ENCODE peak calls at places on chromosomes 11 and 22, in nine cellular contexts. J is thyroid gland, D is omental fat pad, I is right atrium auricular region, A is mammary epithelial cell, P is pancreas, M is IMR-90, B is Peyer's patch, N is dorsolateral prefrontal cortex. G is an unnamed sample.

GRCh38 chr11:125443767-125444311 is 52.2 kb downstream of the FEZ1 start:
- DNase-seq in J (no peak), D (no peak), I (no peak), A (no peak), P (no peak), M (no peak), B (no peak), N (no peak), G (no peak)

GRCh38 chr11:11876458-11876857 is 34.7 kb downstream of the USP47 start:
- DNase-seq in J (no peak), D (no peak), I (no peak), A (no peak), P (no peak), M (no peak), B (no peak), N (no peak), G (no peak)

GRCh38 chr11:75337195-75337654 is 14.2 kb downstream of the ARRB1 start:
- DNase-seq in J (no peak), D (no peak), I (peak), A (peak), P (no peak), M (peak), B (no peak), N (no peak), G (no peak)

GRCh38 chr11:18853086-18853720 is 61.6 kb upstream of the PTPN5 start:
- DNase-seq in J (no peak), D (no peak), I (no peak), A (peak), P (no peak), M (peak), B (no peak), N (no peak), G (peak)

GRCh38 chr11:11332141-11332710 is 20.8 kb downstream of the CSNK2A3 start:
- DNase-seq in J (no peak), D (no peak), I (no peak), A (peak), P (no peak), M (no peak), B (no peak), N (no peak), G (no peak)

GRCh38 chr11:7657306-7658025 is 15.8 kb downstream of the CYB5R2 start:
- DNase-seq in J (peak), D (no peak), I (peak), A (peak), P (peak), M (peak), B (peak), N (peak), G (peak)

GRCh38 chr11:75133976-75134375 is 16.9 kb upstream of the SLCO2B1 start:
- DNase-seq in J (no peak), D (no peak), I (no peak), A (no peak), P (no peak), M (no peak), B (no peak), N (no peak), G (no peak)

GRCh38 chr22:22113701-22114100 is 130.9 kb upstream of the VPREB1 start:
- DNase-seq in J (no peak), D (no peak), I (no peak), A (no peak), P (no peak), M (no peak), B (no peak), N (no peak), G (no peak)

GRCh38 chr11:46026616-46027293 is 94.5 kb downstream of the PHF21A start:
- DNase-seq in J (no peak), D (no peak), I (no peak), A (peak), P (no peak), M (peak), B (no peak), N (no peak), G (no peak)

GRCh38 chr11:118398797-118399564 is 2.4 kb upstream of the ATP5MG start:
- DNase-seq in J (no peak), D (no peak), I (no peak), A (no peak), P (no peak), M (peak), B (no peak), N (no peak), G (peak)

GRCh38 chr11:1760351-1761109 is 3.2 kb downstream of the CTSD start:
- DNase-seq in J (peak), D (peak), I (peak), A (no peak), P (peak), M (peak), B (no peak), N (peak), G (no peak)

GRCh38 chr11:7278314-7278917 is 26.7 kb downstream of the SYT9 start:
- DNase-seq in J (peak), D (no peak), I (no peak), A (peak), P (no peak), M (peak), B (no peak), N (no peak), G (peak)

DNA sequence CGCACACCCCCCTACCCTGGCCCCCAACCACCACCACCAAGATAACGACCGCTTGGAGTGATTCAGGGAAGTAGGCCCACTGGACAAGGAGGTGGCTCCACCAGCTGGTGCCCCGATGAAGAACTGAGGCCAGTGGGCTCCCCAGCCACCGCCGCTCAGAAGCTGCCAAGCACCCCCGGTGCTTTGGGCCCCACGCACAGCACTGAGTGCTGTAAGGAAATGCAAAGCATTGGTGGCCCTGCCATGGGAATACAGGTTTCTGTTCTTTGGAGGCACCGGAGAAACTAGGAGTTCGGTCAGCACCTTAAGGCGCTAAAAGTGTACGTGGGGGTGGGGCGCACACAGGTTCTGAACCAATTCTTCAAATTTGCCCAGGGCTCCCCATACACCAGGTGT is 664 bp upstream of the PRSS23 start:
- DNase-seq in J (no peak), D (no peak), I (no peak), A (no peak), P (peak), M (no peak), B (no peak), N (no peak), G (no peak)
- TF ChIP-seq CTCF in J (no peak), D (no peak), I (no peak), A (no peak), P (no peak), M (peak), B (no peak), N (peak), G (no peak)

GRCh38 chr22:17119481-17120202 is 1.5 kb downstream of the TMEM121B start:
- DNase-seq in J (no peak), D (no peak), I (no peak), A (no peak), P (peak), M (no peak), B (peak), N (no peak), G (no peak)
- TF ChIP-seq CTCF in J (no peak), D (no peak), I (no peak), A (peak), P (peak), M (no peak), B (no peak), N (peak), G (no peak)

GRCh38 chr11:133107753-133108152 is 424.5 kb downstream of the OPCML start:
- DNase-seq in J (no peak), D (no peak), I (no peak), A (no peak), P (no peak), M (no peak), B (no peak), N (no peak), G (no peak)
- TF ChIP-seq CTCF in J (no peak), D (no peak), I (no peak), A (no peak), P (no peak), M (no peak), B (no peak), N (no peak), G (no peak)

GRCh38 chr11:35464308-35464707 is 45.0 kb upstream of the SLC1A2 start:
- DNase-seq in J (no peak), D (no peak), I (no peak), A (peak), P (no peak), M (no peak), B (no peak), N (no peak), G (no peak)
- TF ChIP-seq CTCF in J (no peak), D (no peak), I (no peak), A (no peak), P (no peak), M (peak), B (no peak), N (peak), G (no peak)

GRCh38 chr11:24391165-24391564 is 105.7 kb upstream of the LUZP2 start:
- DNase-seq in J (no peak), D (no peak), I (no peak), A (peak), P (no peak), M (peak), B (no peak), N (no peak), G (no peak)

GRCh38 chr11:24389575-24389974 is 107.3 kb upstream of the LUZP2 start:
- DNase-seq in J (no peak), D (no peak), I (no peak), A (no peak), P (no peak), M (no peak), B (no peak), N (no peak), G (no peak)

GRCh38 chr11:24383137-24383536 is 113.7 kb upstream of the LUZP2 start:
- DNase-seq in J (no peak), D (no peak), I (no peak), A (no peak), P (no peak), M (no peak), B (no peak), N (no peak), G (no peak)

GRCh38 chr11:24386551-24387404 is 110.1 kb upstream of the LUZP2 start:
- DNase-seq in J (no peak), D (no peak), I (no peak), A (peak), P (no peak), M (peak), B (no peak), N (no peak), G (no peak)
- TF ChIP-seq CTCF in J (peak), D (no peak), I (no peak), A (peak), P (no peak), M (peak), B (no peak), N (peak), G (peak)

GRCh38 chr11:122103366-122103765 is 12.6 kb downstream of the BLID start:
- DNase-seq in J (no peak), D (no peak), I (no peak), A (peak), P (no peak), M (peak), B (no peak), N (no peak), G (no peak)

GRCh38 chr11:122099345-122100045 is 16.5 kb downstream of the BLID start:
- DNase-seq in J (peak), D (no peak), I (no peak), A (peak), P (no peak), M (peak), B (no peak), N (no peak), G (no peak)

GRCh38 chr11:122102426-122102825 is 13.6 kb downstream of the BLID start:
- DNase-seq in J (no peak), D (no peak), I (no peak), A (no peak), P (no peak), M (peak), B (no peak), N (no peak), G (no peak)

GRCh38 chr11:122100222-122101080 is 15.6 kb downstream of the BLID start:
- DNase-seq in J (peak), D (peak), I (peak), A (peak), P (peak), M (peak), B (no peak), N (peak), G (no peak)

GRCh38 chr11:122101625-122102291 is 14.3 kb downstream of the BLID start:
- DNase-seq in J (peak), D (peak), I (peak), A (peak), P (peak), M (peak), B (no peak), N (peak), G (no peak)
- TF ChIP-seq CTCF in J (peak), D (no peak), I (peak), A (peak), P (peak), M (peak), B (no peak), N (peak), G (no peak)